ENCODE peak calls at places on chromosome 14, in five cellular contexts. H, I, L, Q and V are unnamed samples.

GRCh38 chr14:92480856-92481255 is 32.7 kb upstream of the RIN3 start:
- DNase-seq in I (no peak), L (no peak), Q (no peak), H (peak), V (peak)

GRCh38 chr14:37588667-37588955 is 6.4 kb downstream of the FOXA1 start:
- DNase-seq in H (peak), L (no peak), Q (no peak), I (no peak), V (no peak)

GRCh38 chr14:88026890-88027289 is 22.0 kb downstream of the GPR65 start:
- DNase-seq in L (no peak), I (no peak), Q (no peak), H (no peak), V (no peak)

GRCh38 chr14:25006961-25007795 is 42.8 kb downstream of the STXBP6 start:
- DNase-seq in I (no peak), L (no peak), H (no peak), Q (no peak), V (no peak)

GRCh38 chr14:77128414-77128891 is 13.1 kb downstream of the ZDHHC22 start:
- DNase-seq in Q (no peak), H (no peak), I (no peak), L (no peak), V (no peak)

GRCh38 chr14:99268776-99269510 is 3.1 kb downstream of the BCL11B start:
- DNase-seq in H (no peak), Q (no peak), L (no peak), I (no peak), V (no peak)

GRCh38 chr14:39365354-39365753 is 66.9 kb downstream of the FBXO33 start:
- DNase-seq in I (no peak), H (no peak), L (no peak), Q (no peak), V (no peak)

GRCh38 chr14:55416866-55417265 is 5.2 kb upstream of the ATG14 start:
- DNase-seq in H (peak), I (no peak), Q (peak), L (no peak), V (no peak)

GRCh38 chr14:89041245-89041585 is 216.8 kb downstream of the TTC8 start:
- DNase-seq in Q (no peak), I (no peak), H (peak), L (peak), V (no peak)

GRCh38 chr14:106039400-106039799 is 513.0 kb downstream of the TMEM121 start:
- DNase-seq in H (peak), Q (no peak), L (no peak), I (no peak), V (no peak)

GRCh38 chr14:23398348-23398747 is 9.7 kb downstream of the MYH6 start:
- DNase-seq in L (no peak), Q (no peak), I (no peak), H (no peak), V (no peak)

GRCh38 chr14:60658116-60658515 is 8.8 kb upstream of the SIX1 start:
- DNase-seq in L (no peak), Q (no peak), H (no peak), I (no peak), V (no peak)

GRCh38 chr14:76396714-76397187 is 20.8 kb downstream of the ESRRB start:
- DNase-seq in Q (no peak), L (no peak), I (no peak), H (no peak), V (no peak)

GRCh38 chr14:49942090-49942489 is 49.2 kb downstream of the ARF6 start:
- DNase-seq in H (no peak), I (no peak), Q (no peak), L (no peak), V (no peak)

GRCh38 chr14:50573862-50574261 is 13.9 kb downstream of the ATL1 start:
- DNase-seq in L (no peak), Q (no peak), H (no peak), I (no peak), V (no peak)

GRCh38 chr14:99601301-99601945 is 2.6 kb downstream of the CCDC85C start:
- DNase-seq in Q (no peak), H (peak), L (no peak), I (no peak), V (no peak)

GRCh38 chr14:100303179-100303578 is 3.1 kb downstream of the SLC25A29 start:
- DNase-seq in I (no peak), L (no peak), H (no peak), Q (peak), V (no peak)